ENCODE peak calls at places on chromosomes 11 and 22, in eight cellular contexts. One of them, this sample, is unnamed.

GRCh38 chr11:79493555-79494171 is 52.8 kb upstream of the TENM4 start:
- DNase-seq in pancreas: peak
- DNase-seq in AG04450: peak
- DNase-seq in CD8-positive, alpha-beta memory T cell: no peak
- DNase-seq in left ventricle myocardium inferior: peak
- DNase-seq in tibial nerve: peak
- DNase-seq in endodermal cell: peak
- DNase-seq in fibroblast of mammary gland: peak
- DNase-seq in this sample: peak

GRCh38 chr11:108680267-108680666 is 15.4 kb downstream of the DDX10 start:
- DNase-seq in pancreas: no peak
- DNase-seq in AG04450: peak
- DNase-seq in CD8-positive, alpha-beta memory T cell: no peak
- DNase-seq in left ventricle myocardium inferior: no peak
- DNase-seq in tibial nerve: no peak
- DNase-seq in endodermal cell: no peak
- DNase-seq in fibroblast of mammary gland: no peak
- DNase-seq in this sample: no peak

GRCh38 chr11:57762235-57762866 is 749 bp downstream of the CTNND1 start:
- DNase-seq in pancreas: no peak
- DNase-seq in AG04450: no peak
- DNase-seq in CD8-positive, alpha-beta memory T cell: no peak
- DNase-seq in left ventricle myocardium inferior: no peak
- DNase-seq in tibial nerve: no peak
- DNase-seq in endodermal cell: no peak
- DNase-seq in fibroblast of mammary gland: no peak
- DNase-seq in this sample: no peak

GRCh38 chr11:122661182-122661945 is 5.8 kb downstream of the UBASH3B start:
- DNase-seq in pancreas: no peak
- DNase-seq in AG04450: no peak
- DNase-seq in CD8-positive, alpha-beta memory T cell: no peak
- DNase-seq in left ventricle myocardium inferior: no peak
- DNase-seq in tibial nerve: no peak
- DNase-seq in endodermal cell: no peak
- DNase-seq in fibroblast of mammary gland: no peak
- DNase-seq in this sample: no peak

GRCh38 chr22:42070517-42071422 is at the start of gene NAGA:
- DNase-seq in pancreas: peak
- DNase-seq in AG04450: peak
- DNase-seq in CD8-positive, alpha-beta memory T cell: peak
- DNase-seq in left ventricle myocardium inferior: peak
- DNase-seq in tibial nerve: peak
- DNase-seq in endodermal cell: peak
- DNase-seq in fibroblast of mammary gland: peak
- DNase-seq in this sample: peak

GRCh38 chr11:20598487-20598886 is 921 bp upstream of the SLC6A5 start:
- DNase-seq in pancreas: no peak
- DNase-seq in AG04450: no peak
- DNase-seq in CD8-positive, alpha-beta memory T cell: no peak
- DNase-seq in left ventricle myocardium inferior: no peak
- DNase-seq in tibial nerve: no peak
- DNase-seq in endodermal cell: no peak
- DNase-seq in fibroblast of mammary gland: no peak
- DNase-seq in this sample: no peak

GRCh38 chr11:76240143-76240505 is 33.8 kb upstream of the WNT11 start:
- DNase-seq in pancreas: no peak
- DNase-seq in AG04450: no peak
- DNase-seq in CD8-positive, alpha-beta memory T cell: no peak
- DNase-seq in left ventricle myocardium inferior: no peak
- DNase-seq in tibial nerve: no peak
- DNase-seq in endodermal cell: no peak
- DNase-seq in fibroblast of mammary gland: no peak
- DNase-seq in this sample: no peak

GRCh38 chr22:49845241-49845640 is 8.4 kb upstream of the ZBED4 start:
- DNase-seq in pancreas: no peak
- DNase-seq in AG04450: no peak
- DNase-seq in CD8-positive, alpha-beta memory T cell: no peak
- DNase-seq in left ventricle myocardium inferior: no peak
- DNase-seq in tibial nerve: no peak
- DNase-seq in endodermal cell: no peak
- DNase-seq in fibroblast of mammary gland: no peak
- DNase-seq in this sample: no peak

GRCh38 chr22:17596226-17596625 is 32.3 kb downstream of the ATP6V1E1 start:
- DNase-seq in pancreas: no peak
- DNase-seq in AG04450: no peak
- DNase-seq in CD8-positive, alpha-beta memory T cell: no peak
- DNase-seq in left ventricle myocardium inferior: no peak
- DNase-seq in tibial nerve: no peak
- DNase-seq in endodermal cell: no peak
- DNase-seq in fibroblast of mammary gland: no peak
- DNase-seq in this sample: no peak

DNA sequence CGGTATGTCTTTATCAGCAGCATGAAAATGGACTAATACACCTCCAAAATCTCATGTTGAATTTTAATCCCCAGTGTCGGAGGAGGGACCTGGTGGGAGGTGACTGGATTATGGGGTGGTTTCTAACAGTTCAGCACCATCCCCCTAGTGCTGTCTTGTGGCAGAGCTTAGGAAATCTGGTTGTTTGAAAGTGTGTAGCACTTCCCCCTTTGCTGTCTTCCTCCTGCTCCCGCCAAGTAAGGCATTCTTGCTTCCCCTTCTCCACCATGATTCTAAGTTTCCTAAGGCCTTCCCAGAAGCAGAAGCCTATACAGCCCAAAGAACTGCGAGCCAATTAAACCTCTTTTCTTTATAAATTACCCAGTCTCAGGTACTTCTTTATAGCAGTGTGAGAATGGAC is 4.0 kb downstream of the CD59 start:
- DNase-seq in pancreas: no peak
- DNase-seq in AG04450: no peak
- DNase-seq in CD8-positive, alpha-beta memory T cell: no peak
- DNase-seq in left ventricle myocardium inferior: no peak
- DNase-seq in tibial nerve: no peak
- DNase-seq in endodermal cell: no peak
- DNase-seq in fibroblast of mammary gland: no peak
- DNase-seq in this sample: no peak
- H3K4me3 ChIP-seq in pancreas: no peak
- H3K4me3 ChIP-seq in AG04450: no peak
- H3K4me3 ChIP-seq in CD8-positive, alpha-beta memory T cell: no peak
- H3K4me3 ChIP-seq in left ventricle myocardium inferior: peak
- H3K4me3 ChIP-seq in tibial nerve: no peak
- H3K4me3 ChIP-seq in endodermal cell: no peak
- H3K4me3 ChIP-seq in fibroblast of mammary gland: no peak
- H3K4me3 ChIP-seq in this sample: peak

GRCh38 chr11:94544582-94544831 is 786 bp downstream of the FUT4 start:
- DNase-seq in pancreas: peak
- DNase-seq in AG04450: no peak
- DNase-seq in CD8-positive, alpha-beta memory T cell: no peak
- DNase-seq in left ventricle myocardium inferior: no peak
- DNase-seq in tibial nerve: no peak
- DNase-seq in endodermal cell: no peak
- DNase-seq in fibroblast of mammary gland: no peak
- DNase-seq in this sample: no peak

GRCh38 chr11:94545641-94546470 is 2.1 kb downstream of the FUT4 start:
- DNase-seq in pancreas: no peak
- DNase-seq in AG04450: no peak
- DNase-seq in CD8-positive, alpha-beta memory T cell: no peak
- DNase-seq in left ventricle myocardium inferior: peak
- DNase-seq in tibial nerve: no peak
- DNase-seq in endodermal cell: peak
- DNase-seq in fibroblast of mammary gland: no peak
- DNase-seq in this sample: no peak

GRCh38 chr11:94549166-94549565 is 5.4 kb downstream of the FUT4 start:
- DNase-seq in pancreas: no peak
- DNase-seq in AG04450: no peak
- DNase-seq in CD8-positive, alpha-beta memory T cell: no peak
- DNase-seq in left ventricle myocardium inferior: no peak
- DNase-seq in tibial nerve: no peak
- DNase-seq in endodermal cell: no peak
- DNase-seq in fibroblast of mammary gland: no peak
- DNase-seq in this sample: no peak

GRCh38 chr11:94544832-94545640 is 1.3 kb downstream of the FUT4 start:
- DNase-seq in pancreas: peak
- DNase-seq in AG04450: no peak
- DNase-seq in CD8-positive, alpha-beta memory T cell: no peak
- DNase-seq in left ventricle myocardium inferior: peak
- DNase-seq in tibial nerve: no peak
- DNase-seq in endodermal cell: peak
- DNase-seq in fibroblast of mammary gland: no peak
- DNase-seq in this sample: peak

DNA sequence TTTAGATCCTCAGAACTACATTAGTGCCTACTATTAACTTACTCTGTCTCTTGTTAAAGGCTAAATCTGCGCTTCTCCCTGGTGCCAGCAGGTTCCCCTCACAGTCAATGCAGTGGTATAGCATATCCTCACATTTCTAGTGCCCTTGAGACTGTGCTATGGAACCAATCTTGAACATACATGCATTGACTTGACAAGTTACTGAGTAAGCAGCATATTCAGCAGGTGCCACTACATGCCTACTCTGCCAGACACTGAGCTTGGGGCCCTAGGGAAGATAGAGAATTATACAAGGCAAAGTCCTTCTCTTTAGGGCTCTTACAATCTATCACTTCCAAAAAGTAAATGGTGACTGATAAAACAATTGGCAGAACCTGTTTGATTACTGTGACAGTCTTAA is 3.2 kb downstream of the FUT4 start:
- DNase-seq in pancreas: peak
- DNase-seq in AG04450: no peak
- DNase-seq in CD8-positive, alpha-beta memory T cell: no peak
- DNase-seq in left ventricle myocardium inferior: no peak
- DNase-seq in tibial nerve: no peak
- DNase-seq in endodermal cell: no peak
- DNase-seq in fibroblast of mammary gland: no peak
- DNase-seq in this sample: no peak
- H3K4me3 ChIP-seq in pancreas: peak
- H3K4me3 ChIP-seq in AG04450: no peak
- H3K4me3 ChIP-seq in CD8-positive, alpha-beta memory T cell: no peak
- H3K4me3 ChIP-seq in left ventricle myocardium inferior: peak
- H3K4me3 ChIP-seq in tibial nerve: no peak
- H3K4me3 ChIP-seq in endodermal cell: no peak
- H3K4me3 ChIP-seq in fibroblast of mammary gland: peak
- H3K4me3 ChIP-seq in this sample: peak

DNA sequence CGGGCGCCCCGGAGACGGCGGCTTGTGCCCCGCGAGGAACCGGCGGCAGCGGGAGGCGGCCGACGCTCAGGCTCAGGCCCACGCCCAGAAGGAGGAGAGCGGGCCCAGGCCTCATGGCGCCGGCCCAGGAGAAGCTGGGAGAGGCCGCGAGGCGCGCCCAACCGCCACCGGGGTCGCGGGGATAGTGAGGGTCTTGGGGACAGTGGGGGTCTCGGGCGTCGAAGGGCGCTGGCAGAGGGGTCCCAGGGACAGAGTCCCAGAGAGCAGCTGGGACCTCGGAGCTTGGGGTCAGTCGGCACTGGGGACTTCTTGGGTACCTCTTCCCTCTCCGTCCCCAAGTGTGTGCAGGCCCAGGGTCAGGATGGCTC is at the start of gene PKDREJ:
- DNase-seq in pancreas: no peak
- DNase-seq in AG04450: no peak
- DNase-seq in CD8-positive, alpha-beta memory T cell: no peak
- DNase-seq in left ventricle myocardium inferior: no peak
- DNase-seq in tibial nerve: no peak
- DNase-seq in endodermal cell: no peak
- DNase-seq in fibroblast of mammary gland: no peak
- DNase-seq in this sample: no peak
- H3K4me3 ChIP-seq in pancreas: peak
- H3K4me3 ChIP-seq in AG04450: no peak
- H3K4me3 ChIP-seq in CD8-positive, alpha-beta memory T cell: no peak
- H3K4me3 ChIP-seq in left ventricle myocardium inferior: peak
- H3K4me3 ChIP-seq in tibial nerve: no peak
- H3K4me3 ChIP-seq in endodermal cell: no peak
- H3K4me3 ChIP-seq in fibroblast of mammary gland: no peak
- H3K4me3 ChIP-seq in this sample: peak

GRCh38 chr11:116887909-116888556 is 50.6 kb upstream of the APOA1 start:
- DNase-seq in pancreas: no peak
- DNase-seq in AG04450: no peak
- DNase-seq in CD8-positive, alpha-beta memory T cell: no peak
- DNase-seq in left ventricle myocardium inferior: peak
- DNase-seq in tibial nerve: no peak
- DNase-seq in endodermal cell: no peak
- DNase-seq in fibroblast of mammary gland: no peak
- DNase-seq in this sample: no peak
- H3K4me3 ChIP-seq in pancreas: no peak
- H3K4me3 ChIP-seq in AG04450: no peak
- H3K4me3 ChIP-seq in CD8-positive, alpha-beta memory T cell: no peak
- H3K4me3 ChIP-seq in left ventricle myocardium inferior: no peak
- H3K4me3 ChIP-seq in tibial nerve: no peak
- H3K4me3 ChIP-seq in endodermal cell: no peak
- H3K4me3 ChIP-seq in fibroblast of mammary gland: no peak
- H3K4me3 ChIP-seq in this sample: no peak

This sample was measured in suprapubic skin.